ENCODE peak calls at places on chromosomes 5 and 9, in six cellular contexts. B is HCT116, W is WTC11, J is A549, Z is SK-N-SH, K is H1. F is an unnamed sample.
A peak's percentile ranks its signal among the peaks of the same experiment; 100 is the strongest.

GRCh38 chr9:13769641-13770040 is 490.1 kb upstream of the MPDZ start:
- DNase-seq in K (no peak), J (no peak), B (no peak), Z (no peak), W (no peak), F (no peak)

GRCh38 chr9:86321373-86321772 is 32.8 kb downstream of the TUT7 start:
- DNase-seq in Z (no peak), B (no peak), J (peak; percentile 64), K (no peak), W (no peak), F (no peak)

GRCh38 chr9:89527084-89527483 is 29.2 kb upstream of the SEMA4D start:
- DNase-seq in Z (no peak), B (no peak), J (no peak), W (no peak), K (no peak), F (no peak)

GRCh38 chr5:169431386-169431785 is 130.4 kb upstream of the SLIT3 start:
- DNase-seq in K (no peak), B (no peak), J (no peak), W (no peak), Z (no peak), F (no peak)

GRCh38 chr9:114386886-114387677 is 700 bp downstream of the AKNA start:
- DNase-seq in B (no peak), W (no peak), Z (no peak), K (no peak), J (no peak), F (no peak)

GRCh38 chr9:131395745-131396479 is 2.0 kb downstream of the PRRC2B start:
- DNase-seq in B (no peak), J (no peak), K (no peak), Z (no peak), W (no peak), F (no peak)

GRCh38 chr5:18566671-18567070 is 932.4 kb downstream of the TAF11L14 start:
- DNase-seq in J (no peak), B (no peak), Z (peak; percentile 14), W (no peak), K (no peak), F (no peak)

GRCh38 chr5:115452791-115453190 is 91.8 kb downstream of the FEM1C start:
- DNase-seq in K (no peak), W (no peak), B (no peak), J (no peak), Z (no peak), F (no peak)

GRCh38 chr5:140329739-140330481 is 16.5 kb downstream of the HBEGF start:
- DNase-seq in J (no peak), W (no peak), Z (no peak), K (no peak), B (no peak), F (no peak)

GRCh38 chr5:127887282-127887681 is 184.1 kb downstream of the CCDC192 start:
- DNase-seq in B (no peak), Z (no peak), K (no peak), J (peak; percentile 42), W (no peak), F (no peak)

GRCh38 chr5:123371575-123372179 is 51.5 kb downstream of the CEP120 start:
- DNase-seq in B (no peak), K (peak; percentile 2), W (peak; percentile 75), J (peak; percentile 33), Z (peak; percentile 11), F (no peak)

GRCh38 chr5:115418788-115419187 is 122.3 kb upstream of the CCDC112 start:
- DNase-seq in K (no peak), B (no peak), J (no peak), W (no peak), Z (no peak), F (no peak)

GRCh38 chr9:18606281-18606680 is 132.3 kb downstream of the ADAMTSL1 start:
- DNase-seq in W (no peak), K (no peak), B (no peak), J (no peak), Z (no peak), F (no peak)

GRCh38 chr5:55540024-55540423 is 5.3 kb upstream of the PLPP1 start:
- DNase-seq in Z (no peak), W (no peak), K (no peak), B (no peak), J (no peak), F (no peak)

GRCh38 chr5:43041669-43042175 is 1.6 kb upstream of the ANXA2R start:
- DNase-seq in K (no peak), B (no peak), Z (no peak), J (peak; percentile 80), W (peak; percentile 63), F (no peak)

GRCh38 chr5:91937121-91937520 is 554.0 kb upstream of the ARRDC3 start:
- DNase-seq in Z (no peak), J (no peak), B (no peak), W (no peak), K (no peak), F (no peak)

GRCh38 chr5:93915142-93915553 is 173.7 kb upstream of the POU5F2 start:
- DNase-seq in J (peak; percentile 51), B (peak; percentile 54), Z (no peak), K (no peak), W (no peak), F (peak; percentile 5)

GRCh38 chr5:3862906-3863305 is 267.3 kb downstream of the IRX1 start:
- DNase-seq in J (no peak), W (no peak), Z (no peak), B (no peak), K (no peak), F (no peak)

GRCh38 chr5:180343846-180344327 is 9.2 kb downstream of the GFPT2 start:
- DNase-seq in K (no peak), J (peak; percentile 41), B (no peak), W (no peak), Z (peak; percentile 60), F (no peak)

GRCh38 chr5:176152191-176152932 is 85.9 kb upstream of the SIMC1 start:
- DNase-seq in B (no peak), W (peak; percentile 37), K (no peak), J (no peak), Z (peak; percentile 37), F (no peak)

DNA sequence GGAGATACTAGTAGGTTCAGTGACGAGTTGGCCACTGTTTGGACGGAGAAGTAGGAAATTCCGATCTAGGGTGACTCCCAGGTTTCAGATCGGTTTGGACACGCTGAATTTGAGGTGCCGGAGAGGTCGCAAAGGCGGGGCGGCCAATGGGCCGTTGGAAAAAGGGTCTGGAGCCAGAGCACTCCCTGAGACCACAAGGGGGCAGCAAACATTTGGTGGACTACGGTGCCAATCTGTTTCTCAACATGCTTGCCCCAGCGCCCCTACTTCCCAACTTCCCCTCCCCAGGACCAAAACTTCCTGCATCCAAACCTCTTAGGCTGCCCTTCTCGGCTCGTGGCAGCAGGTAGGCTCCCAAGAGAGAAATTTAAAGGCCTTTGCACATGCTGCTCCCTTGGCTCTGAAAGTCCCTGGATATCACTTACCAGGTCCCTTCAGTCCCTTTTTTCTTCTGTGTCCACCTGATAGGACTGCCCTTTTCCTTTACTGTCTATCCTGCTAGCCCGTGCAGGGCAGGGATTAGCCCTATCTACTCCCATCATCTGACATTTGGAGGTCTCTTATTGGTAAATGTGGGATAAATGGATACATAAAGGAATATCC is 992 bp upstream of the RPP25L start:
- DNase-seq in Z (peak; percentile 84), B (peak; percentile 54), W (peak; percentile 85), J (peak; percentile 80), K (no peak), F (no peak)
- TF ChIP-seq MAX in Z (no peak), B (peak; percentile 9), W (no peak), J (no peak), K (peak; percentile 20), F (no peak)

GRCh38 chr5:33422191-33422590 is 18.6 kb upstream of the TARS1 start:
- DNase-seq in Z (no peak), W (no peak), J (no peak), B (no peak), K (no peak), F (no peak)

GRCh38 chr5:33420946-33421345 is 19.8 kb upstream of the TARS1 start:
- DNase-seq in Z (no peak), K (no peak), J (no peak), W (no peak), B (no peak), F (no peak)

GRCh38 chr5:33425334-33425733 is 15.4 kb upstream of the TARS1 start:
- DNase-seq in K (no peak), B (no peak), Z (no peak), W (no peak), J (no peak), F (no peak)

GRCh38 chr5:33423018-33423630 is 17.6 kb upstream of the TARS1 start:
- DNase-seq in Z (no peak), B (peak; percentile 23), J (peak; percentile 39), W (no peak), K (no peak), F (no peak)
- TF ChIP-seq MAX in Z (no peak), B (no peak), J (no peak), W (no peak), K (no peak), F (no peak)

DNA sequence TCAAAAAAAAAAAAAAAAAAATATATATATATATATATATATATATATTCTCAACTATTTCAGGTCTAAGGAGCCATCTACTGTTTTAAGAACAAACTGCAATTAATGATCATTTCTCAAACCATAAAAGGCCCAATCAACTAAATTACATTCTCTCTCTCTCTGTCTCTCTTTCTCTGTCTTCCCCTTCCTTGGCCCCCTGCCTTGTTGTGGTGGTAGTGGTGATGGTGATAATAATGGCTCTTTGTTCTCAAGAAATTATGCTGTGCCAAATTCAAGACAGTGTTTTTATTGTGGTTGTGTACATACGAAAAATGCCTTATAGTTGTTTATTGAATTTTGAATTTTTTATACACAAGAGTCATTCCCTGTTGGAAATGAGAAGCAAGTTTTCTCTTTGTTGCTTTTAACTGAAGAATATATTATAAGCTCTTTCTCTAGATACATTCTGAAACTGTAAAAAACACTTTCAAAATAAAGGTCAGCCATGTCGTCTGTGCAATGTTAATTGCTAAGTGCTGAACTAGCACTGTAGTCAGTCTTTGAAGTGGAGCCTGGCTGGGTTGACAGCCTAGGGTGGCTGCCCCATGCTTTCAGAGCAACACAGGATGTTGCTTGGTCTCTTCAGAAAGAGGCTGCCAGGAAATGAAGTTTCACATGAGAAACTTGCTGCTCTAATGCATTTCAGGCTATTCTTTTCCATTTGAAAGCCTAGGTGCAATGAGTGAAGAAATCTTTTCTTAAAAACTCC is 96.0 kb downstream of the HINT1 start:
- DNase-seq in K (no peak), W (no peak), B (no peak), Z (no peak), J (no peak), F (peak; percentile 39)
- TF ChIP-seq MAX in K (no peak), W (no peak), B (no peak), Z (no peak), J (no peak), F (no peak)

DNA sequence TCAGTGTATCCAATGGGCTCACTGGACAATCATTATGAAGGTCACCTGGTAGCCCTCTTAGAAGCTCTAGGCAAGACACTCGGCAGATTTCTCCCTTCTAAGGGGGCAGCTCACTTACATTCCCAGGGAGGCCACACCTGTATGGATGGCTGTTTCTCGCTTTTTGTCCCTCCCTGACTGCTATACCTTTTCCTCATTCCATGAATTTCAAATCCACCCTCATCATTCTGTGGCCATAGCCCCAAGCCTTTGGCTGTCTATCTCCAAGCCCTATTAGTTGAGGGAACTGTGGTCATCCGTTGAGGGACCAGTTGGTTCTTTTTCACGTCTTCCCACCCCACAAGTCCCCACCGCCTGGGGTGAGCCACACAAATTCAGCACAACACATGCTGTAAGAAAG is 85.0 kb upstream of the RARS1 start:
- DNase-seq in K (no peak), J (no peak), B (no peak), Z (no peak), W (no peak), F (no peak)
- TF ChIP-seq MAX in K (no peak), J (no peak), B (no peak), Z (no peak), W (no peak), F (no peak)

GRCh38 chr5:10009802-10010201 is 239.9 kb downstream of the ATPSCKMT start:
- DNase-seq in Z (no peak), K (no peak), J (no peak), B (no peak), W (no peak), F (no peak)
- TF ChIP-seq MAX in Z (no peak), K (no peak), J (no peak), B (no peak), W (no peak), F (no peak)

F was measured in GM12878.